ENCODE peak calls at places on chromosomes 6 and 20, in seven cellular contexts. R is fibroblast of the aortic adventitia, U is HCT116, Q is spleen, F is GM20000, N is AG10803, Z is epithelial cell of esophagus. M is an unnamed sample.

GRCh38 chr20:33857722-33858563 is 46.8 kb downstream of the CHMP4B start:
- DNase-seq in R (no peak), U (no peak), Q (no peak), F (no peak), N (no peak), Z (no peak), M (no peak)

GRCh38 chr20:25316506-25317190 is 68.8 kb downstream of the PYGB start:
- DNase-seq in R (no peak), U (no peak), Q (peak), F (no peak), N (no peak), Z (no peak), M (no peak)

GRCh38 chr20:8360035-8360434 is 228.0 kb downstream of the PLCB1 start:
- DNase-seq in R (no peak), U (no peak), Q (no peak), F (no peak), N (no peak), Z (no peak), M (no peak)

GRCh38 chr6:129701721-129702455 is 8.1 kb downstream of the ARHGAP18 start:
- DNase-seq in R (peak), U (no peak), Q (no peak), F (no peak), N (peak), Z (no peak), M (no peak)

GRCh38 chr6:148367418-148368024 is 24.9 kb downstream of the SASH1 start:
- DNase-seq in R (peak), U (no peak), Q (no peak), F (no peak), N (peak), Z (peak), M (peak)

GRCh38 chr6:93424303-93425064 is 5.1 kb upstream of the EPHA7 start:
- DNase-seq in R (peak), U (no peak), Q (no peak), F (no peak), N (no peak), Z (peak), M (no peak)

GRCh38 chr20:44637042-44637441 is 14.5 kb downstream of the ADA start:
- DNase-seq in R (no peak), U (no peak), Q (no peak), F (no peak), N (no peak), Z (no peak), M (no peak)

GRCh38 chr6:111524252-111524651 is 41.2 kb upstream of the REV3L start:
- DNase-seq in R (no peak), U (no peak), Q (no peak), F (no peak), N (no peak), Z (no peak), M (no peak)

GRCh38 chr20:41079066-41079465 is 50.4 kb downstream of the TOP1 start:
- DNase-seq in R (no peak), U (no peak), Q (no peak), F (no peak), N (no peak), Z (no peak), M (no peak)

GRCh38 chr6:101114703-101115102 is 233.6 kb upstream of the ASCC3 start:
- DNase-seq in R (peak), U (peak), Q (no peak), F (peak), N (peak), Z (peak), M (no peak)

GRCh38 chr6:11231108-11231463 is 1.4 kb downstream of the NEDD9 start:
- DNase-seq in R (no peak), U (no peak), Q (no peak), F (no peak), N (no peak), Z (no peak), M (no peak)

GRCh38 chr20:51759769-51760510 is 8.2 kb downstream of the ATP9A start:
- DNase-seq in R (no peak), U (no peak), Q (no peak), F (no peak), N (peak), Z (no peak), M (no peak)

GRCh38 chr6:6004147-6004995 is 2.4 kb downstream of the NRN1 start:
- DNase-seq in R (no peak), U (no peak), Q (no peak), F (no peak), N (no peak), Z (no peak), M (no peak)

GRCh38 chr6:20891161-20891560 is 356.9 kb downstream of the CDKAL1 start:
- DNase-seq in R (no peak), U (no peak), Q (no peak), F (no peak), N (no peak), Z (peak), M (no peak)

GRCh38 chr6:162471842-162472241 is 255.7 kb downstream of the PRKN start:
- DNase-seq in R (no peak), U (no peak), Q (no peak), F (no peak), N (no peak), Z (no peak), M (no peak)

GRCh38 chr6:48817714-48818113 is 645.3 kb downstream of the MMUT start:
- DNase-seq in R (peak), U (no peak), Q (no peak), F (no peak), N (peak), Z (peak), M (no peak)

GRCh38 chr20:43442310-43442880 is 15.3 kb upstream of the SRSF6 start:
- DNase-seq in R (no peak), U (no peak), Q (no peak), F (no peak), N (peak), Z (no peak), M (no peak)

GRCh38 chr6:39653631-39654030 is 71.6 kb downstream of the KIF6 start:
- DNase-seq in R (no peak), U (no peak), Q (no peak), F (no peak), N (no peak), Z (no peak), M (no peak)

GRCh38 chr6:170362121-170362520 is 55.6 kb downstream of the FAM120B start:
- DNase-seq in R (no peak), U (no peak), Q (no peak), F (no peak), N (no peak), Z (no peak), M (no peak)

GRCh38 chr6:166341915-166342292 is 441 bp downstream of the SFT2D1 start:
- DNase-seq in R (peak), U (no peak), Q (no peak), F (no peak), N (peak), Z (peak), M (no peak)

GRCh38 chr6:74041420-74041819 is 345.4 kb downstream of the CD109 start:
- DNase-seq in R (no peak), U (no peak), Q (no peak), F (no peak), N (no peak), Z (no peak), M (no peak)

GRCh38 chr6:111478749-111479148 is 4.3 kb downstream of the REV3L start:
- DNase-seq in R (peak), U (peak), Q (no peak), F (peak), N (peak), Z (peak), M (no peak)

GRCh38 chr20:60046860-60047259 is 88.6 kb downstream of the CDH26 start:
- DNase-seq in R (no peak), U (no peak), Q (no peak), F (no peak), N (no peak), Z (no peak), M (no peak)

GRCh38 chr6:145895802-145896201 is 68.4 kb downstream of the SHPRH start:
- DNase-seq in R (peak), U (no peak), Q (no peak), F (no peak), N (peak), Z (peak), M (no peak)
- TF ChIP-seq CTCF in R (peak), U (no peak), Q (no peak), F (no peak), N (peak), Z (peak), M (peak)

DNA sequence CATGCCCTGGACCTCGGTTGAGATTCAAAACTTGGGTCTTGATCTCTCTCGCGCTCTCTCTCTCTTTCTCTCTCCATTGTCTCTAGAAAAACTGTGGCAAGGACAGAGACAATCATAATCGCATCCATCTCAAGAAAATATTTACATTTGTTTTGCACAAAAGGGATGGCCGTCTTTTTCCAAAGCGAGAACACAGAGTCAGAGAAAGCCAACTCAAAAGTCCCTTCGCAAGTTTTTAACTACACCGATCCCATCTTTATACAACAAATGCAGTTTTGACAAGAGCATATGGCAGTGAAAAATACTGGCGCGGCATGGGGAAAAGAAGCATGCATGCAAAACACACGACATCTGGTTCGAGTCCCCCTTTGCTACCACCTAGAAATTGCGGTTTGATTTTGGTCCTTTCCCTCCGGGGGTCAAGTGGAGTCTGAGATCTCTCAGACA is 1.4 kb downstream of the OLIG3 start:
- DNase-seq in R (no peak), U (no peak), Q (no peak), F (peak), N (no peak), Z (no peak), M (no peak)
- TF ChIP-seq CTCF in R (no peak), U (no peak), Q (no peak), F (no peak), N (no peak), Z (no peak), M (no peak)

GRCh38 chr6:118263929-118264486 is 284.1 kb upstream of the PLN start:
- DNase-seq in R (peak), U (peak), Q (no peak), F (peak), N (peak), Z (peak), M (no peak)
- TF ChIP-seq CTCF in R (peak), U (peak), Q (no peak), F (peak), N (peak), Z (peak), M (peak)

GRCh38 chr20:63783970-63784369 is 44.4 kb downstream of the SLC2A4RG start:
- DNase-seq in R (no peak), U (no peak), Q (no peak), F (no peak), N (no peak), Z (no peak), M (no peak)

GRCh38 chr20:63781181-63781580 is 41.6 kb downstream of the SLC2A4RG start:
- DNase-seq in R (no peak), U (no peak), Q (no peak), F (no peak), N (no peak), Z (no peak), M (no peak)

GRCh38 chr20:63778857-63779256 is 39.3 kb downstream of the SLC2A4RG start:
- DNase-seq in R (no peak), U (no peak), Q (no peak), F (no peak), N (no peak), Z (no peak), M (no peak)

GRCh38 chr20:63782521-63782971 is 43.0 kb downstream of the SLC2A4RG start:
- DNase-seq in R (no peak), U (no peak), Q (no peak), F (no peak), N (no peak), Z (no peak), M (no peak)

GRCh38 chr20:63782051-63782471 is 42.5 kb downstream of the SLC2A4RG start:
- DNase-seq in R (no peak), U (peak), Q (no peak), F (no peak), N (no peak), Z (no peak), M (no peak)
- TF ChIP-seq CTCF in R (no peak), U (peak), Q (peak), F (no peak), N (no peak), Z (no peak), M (no peak)